ENCODE peak calls at places on chromosomes 11 and 22, in six cellular contexts. O, Z, F, W, E and H are unnamed samples.

GRCh38 chr11:120331301-120331966 is 4.8 kb upstream of the ARHGEF12 start:
- DNase-seq in O (no peak), Z (no peak), F (no peak), W (no peak), E (no peak), H (no peak)

GRCh38 chr22:24758164-24758799 is 16.2 kb downstream of the PIWIL3 start:
- DNase-seq in O (no peak), Z (peak), F (peak), W (no peak), E (no peak), H (no peak)

GRCh38 chr22:49667236-49667635 is 160.4 kb downstream of the BRD1 start:
- DNase-seq in O (no peak), Z (no peak), F (no peak), W (no peak), E (no peak), H (no peak)

GRCh38 chr11:78940500-78941225 is 366.0 kb upstream of the NARS2 start:
- DNase-seq in O (no peak), Z (no peak), F (peak), W (no peak), E (peak), H (no peak)

GRCh38 chr11:119368121-119369034 is 13.1 kb downstream of the USP2 start:
- DNase-seq in O (no peak), Z (peak), F (peak), W (no peak), E (no peak), H (no peak)

GRCh38 chr22:50314455-50315288 is 7.2 kb upstream of the PLXNB2 start:
- DNase-seq in O (peak), Z (peak), F (no peak), W (peak), E (no peak), H (peak)

GRCh38 chr22:41910599-41911291 is 4.1 kb downstream of the SHISA8 start:
- DNase-seq in O (no peak), Z (no peak), F (no peak), W (no peak), E (no peak), H (no peak)

GRCh38 chr22:44450503-44450902 is 47.5 kb downstream of the RTL6 start:
- DNase-seq in O (no peak), Z (no peak), F (no peak), W (no peak), E (no peak), H (no peak)

GRCh38 chr11:118003021-118003423 is 16.8 kb downstream of the IL10RA start:
- DNase-seq in O (no peak), Z (peak), F (no peak), W (no peak), E (no peak), H (no peak)

GRCh38 chr11:45856044-45856468 is 8.8 kb downstream of the CRY2 start:
- DNase-seq in O (no peak), Z (no peak), F (no peak), W (no peak), E (no peak), H (no peak)

GRCh38 chr11:68574308-68574707 is 110.0 kb upstream of the GAL start:
- DNase-seq in O (no peak), Z (no peak), F (no peak), W (no peak), E (no peak), H (no peak)

GRCh38 chr11:17651061-17651460 is 68.3 kb upstream of the MYOD1 start:
- DNase-seq in O (no peak), Z (no peak), F (no peak), W (no peak), E (no peak), H (no peak)

GRCh38 chr22:39433476-39434242 is 23.2 kb upstream of the MGAT3 start:
- DNase-seq in O (no peak), Z (no peak), F (no peak), W (no peak), E (no peak), H (no peak)

GRCh38 chr11:66950113-66950535 is 8.1 kb downstream of the PC start:
- DNase-seq in O (no peak), Z (peak), F (peak), W (no peak), E (no peak), H (no peak)

GRCh38 chr22:46317646-46318045 is 17.9 kb upstream of the TRMU start:
- DNase-seq in O (no peak), Z (no peak), F (no peak), W (no peak), E (no peak), H (no peak)

GRCh38 chr11:117910941-117911630 is 18.1 kb downstream of the TMPRSS13 start:
- DNase-seq in O (no peak), Z (no peak), F (no peak), W (no peak), E (no peak), H (no peak)

GRCh38 chr22:21593406-21594232 is 26.1 kb downstream of the UBE2L3 start:
- DNase-seq in O (no peak), Z (peak), F (peak), W (no peak), E (no peak), H (no peak)

GRCh38 chr11:121930004-121930965 is 185.7 kb downstream of the BLID start:
- DNase-seq in O (no peak), Z (no peak), F (no peak), W (peak), E (no peak), H (no peak)
- TF ChIP-seq TAF1 in O (no peak), Z (no peak), F (no peak), W (no peak), E (no peak), H (no peak)

GRCh38 chr11:84594602-84595001 is 1032.5 kb downstream of the DLG2 start:
- DNase-seq in O (no peak), Z (no peak), F (no peak), W (no peak), E (no peak), H (no peak)
- TF ChIP-seq POLR2AphosphoS5 in O (no peak), Z (no peak), F (no peak), W (no peak), E (no peak), H (no peak)

GRCh38 chr22:23142546-23143105 is 836 bp upstream of the RSPH14 start:
- DNase-seq in O (no peak), Z (no peak), F (no peak), W (no peak), E (no peak), H (no peak)

GRCh38 chr22:23144432-23144831 is 845 bp upstream of the RAB36 start:
- DNase-seq in O (no peak), Z (no peak), F (no peak), W (no peak), E (no peak), H (no peak)

GRCh38 chr22:23143119-23143518 is 1.3 kb upstream of the RSPH14 start:
- DNase-seq in O (no peak), Z (no peak), F (no peak), W (no peak), E (no peak), H (no peak)

GRCh38 chr22:23146842-23147205 is 1.5 kb downstream of the RAB36 start:
- DNase-seq in O (no peak), Z (no peak), F (no peak), W (no peak), E (no peak), H (no peak)

DNA sequence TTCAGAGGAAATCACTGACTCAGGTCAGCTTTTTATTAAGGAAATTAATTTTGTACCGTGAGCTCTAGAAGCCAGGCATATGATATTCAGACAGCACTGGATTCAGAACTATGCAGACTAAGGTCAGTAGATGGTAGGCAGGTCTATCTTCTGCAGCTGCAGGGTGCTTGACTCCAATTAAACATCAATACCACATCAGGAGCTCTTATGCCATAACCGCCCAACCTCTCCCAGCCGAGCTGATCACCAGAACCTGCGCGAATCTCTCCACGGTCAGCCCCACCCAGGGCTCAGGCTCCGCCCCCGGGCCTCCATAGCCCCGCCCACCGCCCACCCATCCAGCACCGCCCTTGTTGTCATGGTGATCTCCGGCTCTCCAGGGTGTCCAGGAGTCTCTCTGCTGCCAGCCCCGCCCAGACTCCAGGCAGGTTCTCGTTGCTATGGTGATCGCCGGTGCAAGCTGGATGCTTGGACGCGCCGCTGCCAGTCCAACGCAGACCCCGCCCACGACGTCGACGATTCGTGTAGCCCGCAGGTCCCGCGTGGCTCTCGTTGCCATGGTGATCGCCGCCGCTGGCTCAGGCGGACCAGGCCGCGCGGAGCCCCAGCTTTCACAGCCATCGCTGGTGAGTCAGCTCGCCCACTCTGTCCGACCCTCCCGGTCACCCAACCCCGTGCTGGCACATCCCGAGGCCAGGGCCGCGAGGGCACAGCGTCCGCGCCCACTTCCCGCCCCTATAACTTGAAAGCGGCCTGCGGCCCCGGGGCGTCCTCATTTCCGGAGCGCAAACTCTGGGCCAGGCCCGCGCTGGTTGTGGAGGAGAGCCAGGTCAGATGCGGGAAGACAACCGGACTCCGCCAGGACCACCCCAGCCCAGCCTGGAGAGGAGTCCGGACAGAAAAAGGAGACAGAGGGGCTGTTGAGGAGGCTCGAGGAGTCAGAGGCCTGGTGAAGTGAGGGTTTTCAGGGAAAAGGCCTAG is at the start of gene RAB36:
- DNase-seq in O (peak), Z (peak), F (peak), W (peak), E (peak), H (peak)
- TF ChIP-seq POLR2A in O (no peak), Z (no peak), F (peak), W (no peak), E (no peak), H (no peak)

GRCh38 chr22:22884010-22884887 is 3.4 kb upstream of the IGLL5 start:
- DNase-seq in O (peak), Z (peak), F (peak), W (no peak), E (no peak), H (peak)
- TF ChIP-seq TAF1 in O (no peak), Z (no peak), F (no peak), W (no peak), E (no peak), H (no peak)

GRCh38 chr22:31107206-31108118 is at the start of gene SELENOM:
- DNase-seq in O (peak), Z (peak), F (peak), W (peak), E (peak), H (peak)
- TF ChIP-seq POLR2AphosphoS5 in O (no peak), Z (no peak), F (no peak), W (peak), E (peak), H (no peak)

DNA sequence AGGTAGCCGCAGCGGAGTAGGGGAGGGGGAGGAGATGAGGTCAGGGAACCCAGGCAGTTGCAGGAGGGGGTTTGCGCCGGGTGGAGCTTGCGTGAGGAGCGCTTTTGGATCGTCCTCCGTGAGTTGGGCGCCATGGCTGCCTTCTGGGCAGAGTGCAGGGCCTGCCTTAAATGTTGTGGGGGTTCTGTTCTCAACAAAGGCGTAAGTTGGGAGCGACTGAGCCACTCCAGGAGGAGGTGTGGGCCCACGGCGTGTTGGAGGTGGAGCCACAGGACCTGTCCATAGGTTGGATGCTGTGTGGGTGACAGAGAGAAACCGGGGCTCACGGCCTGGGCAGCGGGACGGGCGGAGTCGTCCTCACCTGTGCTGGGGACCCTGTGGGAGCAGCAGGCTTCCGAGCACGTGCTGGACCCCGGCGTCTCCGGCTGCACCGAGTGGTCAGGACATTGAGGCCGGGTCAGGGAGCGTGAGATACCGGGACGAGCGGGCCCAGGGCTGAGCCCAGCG is 1.1 kb upstream of the PGGHG start:
- DNase-seq in O (peak), Z (peak), F (no peak), W (no peak), E (no peak), H (peak)
- TF ChIP-seq POLR2A in O (no peak), Z (no peak), F (no peak), W (no peak), E (no peak), H (no peak)

GRCh38 chr11:60842688-60843605 is 1.0 kb downstream of the CCDC86 start:
- DNase-seq in O (no peak), Z (no peak), F (no peak), W (no peak), E (no peak), H (no peak)

GRCh38 chr11:60841797-60842687 is at the start of gene CCDC86:
- DNase-seq in O (peak), Z (peak), F (peak), W (peak), E (peak), H (peak)

GRCh38 chr11:60844045-60844869 is 2.3 kb downstream of the CCDC86 start:
- DNase-seq in O (no peak), Z (peak), F (no peak), W (no peak), E (no peak), H (no peak)

GRCh38 chr11:60838132-60838531 is 3.8 kb upstream of the CCDC86 start:
- DNase-seq in O (no peak), Z (peak), F (peak), W (no peak), E (no peak), H (no peak)

DNA sequence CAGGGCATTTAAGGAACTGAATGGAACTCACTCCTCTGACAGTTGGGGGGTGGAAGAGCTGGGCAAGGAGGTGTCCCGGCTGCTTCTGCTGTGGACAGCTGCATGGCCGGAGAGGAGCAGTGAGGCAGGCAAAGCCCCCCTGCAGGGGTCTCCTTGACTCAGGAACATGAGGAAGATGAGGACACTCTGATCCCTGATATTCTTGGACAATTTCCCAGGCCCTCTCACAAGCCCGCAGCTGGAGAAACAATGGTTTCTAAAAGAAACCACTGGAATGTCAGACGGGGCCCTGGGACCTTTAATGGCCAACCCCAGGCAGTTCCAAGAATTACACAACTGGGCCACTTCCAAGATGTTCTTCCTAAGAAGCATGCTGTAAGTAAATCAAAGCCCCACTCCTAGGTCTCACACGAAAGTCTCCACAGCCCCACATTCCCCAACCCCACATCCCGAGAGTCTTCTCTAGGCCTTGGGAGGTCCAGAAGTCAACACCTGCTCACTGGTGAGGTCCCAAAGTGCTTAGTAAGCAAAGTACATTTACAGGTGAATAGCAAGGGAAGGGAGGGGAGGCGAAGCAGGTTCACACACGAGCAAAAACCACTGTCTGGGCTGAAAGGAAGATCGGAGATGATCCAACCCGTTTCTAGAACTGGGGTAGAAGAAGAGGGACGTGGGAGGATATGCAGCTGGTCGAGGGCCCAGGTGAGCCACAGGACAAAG is 1.0 kb upstream of the CCDC86 start:
- DNase-seq in O (no peak), Z (no peak), F (no peak), W (no peak), E (no peak), H (no peak)
- TF ChIP-seq TAF1 in O (no peak), Z (no peak), F (no peak), W (no peak), E (no peak), H (no peak)